ENCODE peak calls at places on chromosomes 7 and 10, in four cellular contexts. A, H, M and V are unnamed samples.
A peak's percentile ranks its signal among the peaks of the same experiment; 100 is the strongest.

GRCh38 chr7:128004623-128005022 is 26.6 kb downstream of the LRRC4 start:
- DNase-seq in A (no peak), H (no peak), M (no peak), V (no peak)

GRCh38 chr10:116408716-116409115 is 18.9 kb upstream of the PNLIPRP3 start:
- DNase-seq in A (peak; percentile 12), H (no peak), M (no peak), V (no peak)

GRCh38 chr10:27741173-27742091 is 4.2 kb downstream of the MKX start:
- DNase-seq in A (no peak), H (no peak), M (no peak), V (peak; percentile 71)

GRCh38 chr7:34260282-34260681 is 354.9 kb downstream of the BMPER start:
- DNase-seq in A (no peak), H (peak; percentile 94), M (no peak), V (no peak)

GRCh38 chr10:28496481-28496961 is 36.4 kb upstream of the WAC start:
- DNase-seq in A (no peak), H (no peak), M (no peak), V (no peak)

GRCh38 chr7:42493436-42494198 is 256.6 kb upstream of the GLI3 start:
- DNase-seq in A (no peak), H (peak; percentile 76), M (peak; percentile 17), V (peak; percentile 19)

GRCh38 chr10:74786126-74786525 is 40.3 kb upstream of the KAT6B start:
- DNase-seq in A (no peak), H (peak; percentile 15), M (no peak), V (no peak)

GRCh38 chr10:88117869-88118632 is 254.6 kb downstream of the PTEN start:
- DNase-seq in A (no peak), H (no peak), M (peak; percentile 9), V (no peak)

GRCh38 chr10:133026726-133027395 is 60.9 kb upstream of the ADGRA1 start:
- DNase-seq in A (no peak), H (no peak), M (no peak), V (no peak)

GRCh38 chr7:140923358-140924006 is 1.2 kb downstream of the BRAF start:
- DNase-seq in A (no peak), H (no peak), M (peak; percentile 31), V (no peak)

GRCh38 chr7:140920745-140921144 is 4.0 kb downstream of the BRAF start:
- DNase-seq in A (no peak), H (no peak), M (no peak), V (no peak)

GRCh38 chr7:140924019-140924820 is 509 bp downstream of the BRAF start:
- DNase-seq in A (peak; percentile 50), H (peak; percentile 68), M (peak; percentile 74), V (peak; percentile 46)

GRCh38 chr7:140924821-140925421 is at the start of gene BRAF:
- DNase-seq in A (peak; percentile 62), H (peak; percentile 88), M (peak; percentile 99), V (peak; percentile 98)

GRCh38 chr7:140922741-140923345 is 1.9 kb downstream of the BRAF start:
- DNase-seq in A (no peak), H (no peak), M (no peak), V (no peak)
- TF ChIP-seq CHD1 in A (no peak), H (no peak), M (no peak), V (no peak)

DNA sequence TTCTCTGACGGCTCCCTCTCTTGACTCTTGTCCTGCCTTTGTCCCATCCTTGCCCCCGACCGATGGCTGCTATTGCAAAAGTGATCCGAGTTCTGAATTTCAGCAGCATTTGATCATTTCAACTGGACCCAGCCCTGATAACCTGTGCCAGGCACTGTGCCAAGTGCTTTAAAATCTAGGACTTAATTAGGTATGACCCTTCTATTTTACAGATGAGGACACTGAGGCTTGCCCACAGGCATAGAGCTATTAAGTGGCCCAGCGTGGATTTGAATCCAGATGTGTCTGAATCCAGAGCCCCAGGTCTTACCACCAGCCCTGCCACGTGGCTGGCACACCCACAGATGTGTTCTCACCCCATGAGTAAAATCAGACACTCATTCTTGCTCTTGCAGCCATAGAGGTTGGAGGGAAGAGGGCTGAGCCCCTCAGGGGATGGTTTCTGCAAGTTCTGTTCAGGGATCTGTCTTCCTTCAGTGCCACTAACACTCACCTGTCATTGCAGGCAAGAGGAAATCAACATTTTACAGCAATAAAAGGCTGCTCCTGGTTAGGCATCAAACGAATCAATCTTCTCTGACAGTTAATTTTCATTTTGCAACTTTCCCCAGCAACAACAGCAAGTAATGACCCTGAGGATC is 101.2 kb downstream of the GRID1 start:
- DNase-seq in A (no peak), H (no peak), M (no peak), V (no peak)
- TF ChIP-seq CHD1 in A (no peak), H (no peak), M (no peak), V (no peak)

GRCh38 chr10:12530017-12530416 is 180.7 kb downstream of the CAMK1D start:
- DNase-seq in A (no peak), H (peak; percentile 24), M (no peak), V (no peak)
- TF ChIP-seq CHD1 in A (no peak), H (no peak), M (no peak), V (no peak)

GRCh38 chr10:30553018-30553624 is 76.4 kb downstream of the LYZL2 start:
- DNase-seq in A (no peak), H (no peak), M (peak; percentile 70), V (peak; percentile 71)

GRCh38 chr10:30553625-30554442 is 75.7 kb downstream of the LYZL2 start:
- DNase-seq in A (no peak), H (peak; percentile 11), M (peak; percentile 71), V (peak; percentile 55)

GRCh38 chr10:30555465-30555864 is 74.1 kb downstream of the LYZL2 start:
- DNase-seq in A (no peak), H (no peak), M (no peak), V (no peak)

GRCh38 chr10:30556189-30556588 is 73.4 kb downstream of the LYZL2 start:
- DNase-seq in A (no peak), H (no peak), M (no peak), V (no peak)

DNA sequence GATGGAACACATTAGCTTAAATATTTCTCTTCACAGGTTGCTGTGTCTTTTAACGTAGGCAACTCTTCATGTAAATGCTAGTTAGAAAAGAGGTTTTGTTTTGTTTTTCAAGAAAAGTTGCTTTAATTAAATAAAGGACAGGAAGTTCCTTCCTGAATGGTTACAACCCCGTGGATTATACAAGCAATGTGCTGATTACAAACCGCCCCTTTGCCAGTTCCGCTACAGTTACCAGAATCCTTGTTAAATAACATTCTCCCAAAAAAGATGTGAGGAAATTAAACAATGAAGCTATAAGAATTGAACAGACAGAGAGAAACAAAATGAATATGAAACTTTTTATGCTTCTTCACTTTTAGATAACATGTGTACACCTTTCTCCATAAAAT is 75.1 kb downstream of the LYZL2 start:
- DNase-seq in A (no peak), H (no peak), M (no peak), V (no peak)
- TF ChIP-seq CHD1 in A (no peak), H (no peak), M (no peak), V (no peak)

GRCh38 chr10:124119933-124120332 is 26.5 kb upstream of the CHST15 start:
- DNase-seq in A (no peak), H (no peak), M (no peak), V (no peak)

GRCh38 chr10:124124123-124124768 is 30.8 kb upstream of the CHST15 start:
- DNase-seq in A (no peak), H (no peak), M (no peak), V (no peak)

GRCh38 chr10:124120410-124121061 is 27.1 kb upstream of the CHST15 start:
- DNase-seq in A (no peak), H (no peak), M (no peak), V (no peak)

GRCh38 chr10:124123141-124123540 is 29.7 kb upstream of the CHST15 start:
- DNase-seq in A (no peak), H (no peak), M (no peak), V (no peak)

GRCh38 chr10:124122211-124122610 is 28.8 kb upstream of the CHST15 start:
- DNase-seq in A (no peak), H (no peak), M (no peak), V (no peak)
- TF ChIP-seq CHD1 in A (no peak), H (no peak), M (no peak), V (no peak)

GRCh38 chr10:86757110-86757790 is 831 bp downstream of the BMPR1A start:
- DNase-seq in A (no peak), H (peak; percentile 65), M (peak; percentile 17), V (no peak)
- TF ChIP-seq CHD1 in A (no peak), H (no peak), M (no peak), V (no peak)